ENCODE peak calls at places on chromosomes 2 and 18, in five cellular contexts. U is IMR-90; V is CD8-positive, alpha-beta T cell; Z is NB4; B is upper lobe of right lung. L is an unnamed sample.

GRCh38 chr18:8912348-8913057 is 190.0 kb upstream of the NDUFV2 start:
- DNase-seq in U (no peak), V (no peak), Z (no peak), B (peak), L (no peak)

GRCh38 chr2:238910751-238911351 is 63.0 kb downstream of the TWIST2 start:
- DNase-seq in U (no peak), V (no peak), Z (no peak), B (peak), L (no peak)

GRCh38 chr2:212271583-212271982 is 267.0 kb downstream of the ERBB4 start:
- DNase-seq in U (no peak), V (no peak), Z (no peak), B (no peak), L (no peak)

GRCh38 chr2:162537651-162538050 is 193.7 kb downstream of the GCA start:
- DNase-seq in U (no peak), V (no peak), Z (no peak), B (no peak), L (no peak)

GRCh38 chr2:189624648-189625355 is 36.5 kb upstream of the ASNSD1 start:
- DNase-seq in U (no peak), V (no peak), Z (no peak), B (no peak), L (no peak)

GRCh38 chr2:109457366-109457765 is 156.4 kb downstream of the SEPTIN10 start:
- DNase-seq in U (no peak), V (no peak), Z (no peak), B (peak), L (no peak)

GRCh38 chr2:188437537-188437936 is 145.9 kb downstream of the GULP1 start:
- DNase-seq in U (no peak), V (no peak), Z (no peak), B (no peak), L (no peak)

GRCh38 chr2:46362667-46363012 is 65.4 kb downstream of the EPAS1 start:
- DNase-seq in U (peak), V (no peak), Z (no peak), B (no peak), L (no peak)

GRCh38 chr2:6343076-6343475 is 522.6 kb downstream of the CMPK2 start:
- DNase-seq in U (no peak), V (no peak), Z (no peak), B (no peak), L (no peak)

GRCh38 chr2:239319261-239319661 is 81.6 kb downstream of the HDAC4 start:
- DNase-seq in U (peak), V (no peak), Z (no peak), B (no peak), L (no peak)

GRCh38 chr2:152544626-152545025 is 172.6 kb downstream of the PRPF40A start:
- DNase-seq in U (no peak), V (no peak), Z (no peak), B (no peak), L (no peak)

GRCh38 chr18:765764-766549 is 46.1 kb downstream of the YES1 start:
- DNase-seq in U (no peak), V (no peak), Z (no peak), B (no peak), L (no peak)

GRCh38 chr18:34880882-34881852 is 160.0 kb upstream of the MAPRE2 start:
- DNase-seq in U (peak), V (no peak), Z (peak), B (no peak), L (no peak)

GRCh38 chr2:120391905-120392665 is 46.1 kb downstream of the INHBB start:
- DNase-seq in U (no peak), V (no peak), Z (no peak), B (peak), L (no peak)

GRCh38 chr2:109644571-109645275 is 30.6 kb downstream of the SOWAHC start:
- DNase-seq in U (no peak), V (no peak), Z (peak), B (no peak), L (no peak)

GRCh38 chr18:67509711-67510110 is 6.8 kb downstream of the DSEL start:
- DNase-seq in U (peak), V (no peak), Z (no peak), B (no peak), L (no peak)

GRCh38 chr2:188517549-188518255 is 226.0 kb downstream of the GULP1 start:
- DNase-seq in U (no peak), V (no peak), Z (no peak), B (no peak), L (no peak)

GRCh38 chr2:149611100-149611820 is 23.7 kb upstream of the MMADHC start:
- DNase-seq in U (no peak), V (no peak), Z (no peak), B (no peak), L (no peak)

GRCh38 chr2:69798466-69798908 is 31.0 kb upstream of the GMCL1 start:
- DNase-seq in U (peak), V (no peak), Z (no peak), B (no peak), L (no peak)

GRCh38 chr2:98039085-98039756 is 43.5 kb upstream of the TMEM131 start:
- DNase-seq in U (no peak), V (no peak), Z (peak), B (no peak), L (no peak)

GRCh38 chr2:105747997-105748396 is 3.3 kb downstream of the NCK2 start:
- DNase-seq in U (peak), V (no peak), Z (peak), B (no peak), L (peak)

GRCh38 chr2:981258-981657 is 30.6 kb downstream of the SNTG2 start:
- DNase-seq in U (no peak), V (no peak), Z (no peak), B (no peak), L (no peak)

GRCh38 chr2:42113427-42113826 is 55.7 kb upstream of the EML4 start:
- DNase-seq in U (no peak), V (no peak), Z (no peak), B (no peak), L (no peak)

GRCh38 chr2:224909885-224910517 is 132.3 kb downstream of the DOCK10 start:
- DNase-seq in U (peak), V (no peak), Z (peak), B (peak), L (peak)

GRCh38 chr2:127208313-127208712 is 11.8 kb downstream of the CYP27C1 start:
- DNase-seq in U (peak), V (no peak), Z (no peak), B (peak), L (no peak)

GRCh38 chr18:39594206-39594605 is 2028.6 kb upstream of the CELF4 start:
- DNase-seq in U (no peak), V (no peak), Z (no peak), B (no peak), L (no peak)

GRCh38 chr2:130347220-130347925 is 4.7 kb downstream of the IMP4 start:
- DNase-seq in U (no peak), V (no peak), Z (no peak), B (no peak), L (no peak)

GRCh38 chr2:231795525-231796327 is 9.5 kb downstream of the COPS7B start:
- DNase-seq in U (peak), V (no peak), Z (peak), B (no peak), L (no peak)

GRCh38 chr18:23825496-23825895 is 136.2 kb downstream of the LAMA3 start:
- DNase-seq in U (no peak), V (no peak), Z (no peak), B (no peak), L (no peak)

GRCh38 chr2:95024306-95024880 is 1.1 kb upstream of the MAL start:
- DNase-seq in U (no peak), V (no peak), Z (no peak), B (no peak), L (no peak)
- H3K4me3 ChIP-seq in U (no peak), V (peak), Z (no peak), B (peak), L (peak)

DNA sequence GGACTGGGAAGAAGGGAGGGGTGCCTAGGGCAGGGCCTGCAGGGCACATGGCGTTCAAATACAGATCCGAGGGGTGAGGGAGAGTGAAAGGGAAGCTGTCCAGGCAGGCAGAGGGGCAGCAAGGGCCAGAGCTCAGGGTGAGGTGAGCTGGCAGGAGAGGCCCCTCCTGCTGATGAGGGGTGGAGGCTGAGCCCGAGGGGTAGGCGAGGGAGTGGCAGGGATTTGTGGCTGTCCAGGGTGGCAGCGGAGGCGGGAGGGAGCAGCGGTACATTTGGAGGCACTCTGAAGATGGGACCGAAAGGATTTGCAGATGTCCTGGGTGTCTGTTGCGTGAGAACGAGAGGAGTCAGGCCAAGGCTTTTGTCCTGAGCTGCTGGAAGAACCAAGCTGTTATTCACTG is 33.8 kb downstream of the KCNIP3 start:
- DNase-seq in U (no peak), V (no peak), Z (no peak), B (no peak), L (no peak)
- H3K4me3 ChIP-seq in U (no peak), V (no peak), Z (no peak), B (no peak), L (no peak)

GRCh38 chr2:102505290-102505689 is 32.3 kb downstream of the SLC9A4 start:
- DNase-seq in U (no peak), V (no peak), Z (no peak), B (no peak), L (no peak)

GRCh38 chr2:102499558-102499957 is 26.5 kb downstream of the SLC9A4 start:
- DNase-seq in U (no peak), V (no peak), Z (no peak), B (no peak), L (no peak)

GRCh38 chr2:102498414-102498813 is 25.4 kb downstream of the SLC9A4 start:
- DNase-seq in U (no peak), V (no peak), Z (no peak), B (no peak), L (no peak)

GRCh38 chr2:102504833-102505232 is 31.8 kb downstream of the SLC9A4 start:
- DNase-seq in U (no peak), V (no peak), Z (no peak), B (no peak), L (no peak)

DNA sequence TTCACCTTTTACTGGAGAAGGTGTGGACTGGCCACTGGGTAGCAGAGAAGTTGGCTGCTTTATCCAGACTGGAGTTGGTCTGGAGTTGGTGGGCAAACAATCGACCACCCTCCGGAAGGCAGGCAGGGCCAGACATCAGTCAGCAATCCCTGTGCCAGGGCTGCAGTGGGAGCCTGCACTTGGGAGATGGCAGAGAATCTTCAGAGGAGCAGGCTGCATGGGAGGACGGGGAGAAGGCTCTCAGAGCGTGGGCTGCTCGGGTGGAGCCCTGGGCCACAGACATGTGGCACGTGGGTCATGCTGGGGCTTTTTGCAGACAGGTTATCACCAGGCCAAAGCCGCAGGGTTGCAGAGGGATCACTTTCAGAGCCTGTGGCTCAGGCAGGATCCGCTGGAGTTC is 29.6 kb downstream of the SLC9A4 start:
- DNase-seq in U (no peak), V (no peak), Z (no peak), B (no peak), L (no peak)
- H3K4me3 ChIP-seq in U (no peak), V (no peak), Z (no peak), B (no peak), L (no peak)

GRCh38 chr2:62286089-62286785 is 90.3 kb downstream of the B3GNT2 start:
- DNase-seq in U (no peak), V (no peak), Z (no peak), B (no peak), L (no peak)

GRCh38 chr2:62283147-62283546 is 87.2 kb downstream of the B3GNT2 start:
- DNase-seq in U (no peak), V (no peak), Z (no peak), B (no peak), L (no peak)

GRCh38 chr2:62287335-62287734 is 91.4 kb downstream of the B3GNT2 start:
- DNase-seq in U (no peak), V (no peak), Z (no peak), B (no peak), L (no peak)

GRCh38 chr2:62284471-62284870 is 88.6 kb downstream of the B3GNT2 start:
- DNase-seq in U (no peak), V (no peak), Z (no peak), B (no peak), L (no peak)

GRCh38 chr2:62284980-62285379 is 89.1 kb downstream of the B3GNT2 start:
- DNase-seq in U (no peak), V (no peak), Z (peak), B (no peak), L (no peak)
- H3K4me3 ChIP-seq in U (no peak), V (no peak), Z (no peak), B (no peak), L (no peak)

DNA sequence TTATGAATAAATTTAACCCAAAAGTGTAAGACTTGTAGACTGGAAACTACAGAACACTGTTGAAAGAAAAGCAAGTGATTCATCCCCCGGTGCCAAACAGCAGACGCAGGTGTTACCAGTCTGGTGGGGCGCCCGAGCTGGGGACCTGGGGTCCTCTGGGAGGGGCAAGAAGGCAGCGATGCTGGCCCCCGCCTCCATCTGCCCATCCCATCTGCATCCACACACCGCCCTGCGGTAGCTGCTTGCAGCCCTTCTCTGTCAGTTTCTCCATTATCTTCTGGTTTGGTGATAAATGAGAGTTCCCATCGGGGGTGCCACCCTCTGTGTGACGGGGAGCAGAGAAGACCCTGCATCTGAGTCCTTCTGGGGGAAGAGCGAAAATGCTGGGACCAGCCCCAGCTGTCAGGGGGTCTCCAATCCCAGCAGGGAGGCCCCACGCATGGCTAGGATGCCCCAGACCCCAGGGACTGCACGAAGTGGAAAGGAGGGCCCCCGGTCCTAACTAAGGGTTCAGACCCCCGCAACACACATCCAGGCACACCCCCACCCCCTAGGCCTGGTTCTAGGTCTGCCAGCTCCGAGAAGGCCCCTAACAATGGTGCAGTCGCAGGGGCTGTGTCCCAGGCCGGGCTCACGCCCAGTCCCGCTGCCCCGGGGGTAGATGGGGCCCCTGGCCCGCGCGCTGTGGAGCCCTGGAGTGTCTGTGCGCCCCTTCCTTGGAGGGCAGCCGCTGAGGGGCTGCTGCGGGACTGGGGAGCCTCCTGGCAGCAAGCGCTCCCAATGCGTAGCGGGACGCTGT is 686 bp upstream of the RGPD8 start:
- DNase-seq in U (no peak), V (no peak), Z (no peak), B (no peak), L (peak)
- H3K4me3 ChIP-seq in U (no peak), V (no peak), Z (no peak), B (no peak), L (no peak)

GRCh38 chr2:191604154-191604553 is 73.8 kb upstream of the NABP1 start:
- DNase-seq in U (no peak), V (no peak), Z (no peak), B (no peak), L (no peak)
- H3K4me3 ChIP-seq in U (no peak), V (no peak), Z (no peak), B (no peak), L (no peak)

GRCh38 chr2:174683392-174683759 is 80.9 kb downstream of the CHRNA1 start:
- DNase-seq in U (peak), V (peak), Z (peak), B (no peak), L (peak)
- H3K4me3 ChIP-seq in U (peak), V (peak), Z (peak), B (peak), L (peak)

GRCh38 chr2:138893746-138894145 is 113.6 kb upstream of the NXPH2 start:
- DNase-seq in U (no peak), V (no peak), Z (no peak), B (no peak), L (no peak)

GRCh38 chr2:138901530-138901929 is 121.3 kb upstream of the NXPH2 start:
- DNase-seq in U (no peak), V (no peak), Z (no peak), B (no peak), L (no peak)

GRCh38 chr2:138902239-138902871 is 122.2 kb upstream of the NXPH2 start:
- DNase-seq in U (no peak), V (no peak), Z (no peak), B (peak), L (no peak)

GRCh38 chr2:138898855-138899254 is 118.7 kb upstream of the NXPH2 start:
- DNase-seq in U (no peak), V (no peak), Z (no peak), B (no peak), L (no peak)

DNA sequence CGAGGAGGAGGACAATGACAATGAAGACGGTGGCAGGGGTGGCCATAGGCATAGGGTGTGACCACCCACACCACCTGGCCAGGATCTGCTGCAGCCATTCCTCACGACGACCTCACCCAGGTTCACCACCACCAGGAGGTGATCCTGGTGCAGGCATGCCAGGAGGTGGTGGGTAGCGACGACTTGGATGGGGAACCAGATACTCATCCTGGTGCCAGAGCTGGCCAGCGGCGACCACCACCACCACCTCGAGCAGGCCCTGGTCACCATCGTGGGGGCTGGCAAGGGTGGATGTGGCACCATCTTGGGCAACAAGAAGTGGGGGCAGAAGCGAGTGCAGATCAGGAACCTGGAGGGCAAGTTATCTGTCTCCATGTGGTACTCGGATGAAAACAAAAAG is 117.1 kb upstream of the NXPH2 start:
- DNase-seq in U (no peak), V (no peak), Z (no peak), B (no peak), L (no peak)
- H3K4me3 ChIP-seq in U (no peak), V (no peak), Z (no peak), B (no peak), L (no peak)